ENCODE peak calls at places on chromosomes 6 and 20, in four cellular contexts. O, Z, E and A are unnamed samples.

GRCh38 chr6:6004147-6004995 is 2.4 kb downstream of the NRN1 start:
- DNase-seq in E (peak; percentile 44), O (peak; percentile 41), Z (no peak), A (no peak)

GRCh38 chr20:37411408-37412306 is 65.7 kb downstream of the SRC start:
- DNase-seq in E (no peak), O (no peak), Z (no peak), A (no peak)

GRCh38 chr6:13287104-13287503 is 41.2 kb downstream of the TBC1D7 start:
- DNase-seq in O (no peak), Z (no peak), E (no peak), A (no peak)

GRCh38 chr6:55825402-55826051 is 49.9 kb downstream of the BMP5 start:
- DNase-seq in O (no peak), Z (no peak), E (peak; percentile 56), A (no peak)

GRCh38 chr20:50450961-50451752 is 59.0 kb upstream of the PTPN1 start:
- DNase-seq in E (peak; percentile 81), O (no peak), Z (no peak), A (peak; percentile 55)

GRCh38 chr20:32188376-32189122 is 19.0 kb downstream of the PLAGL2 start:
- DNase-seq in O (no peak), E (no peak), Z (no peak), A (no peak)

GRCh38 chr6:44735631-44735963 is 348.1 kb downstream of the CDC5L start:
- DNase-seq in O (no peak), Z (no peak), E (peak; percentile 19), A (no peak)

GRCh38 chr6:46024122-46024769 is 8.6 kb upstream of the CLIC5 start:
- DNase-seq in E (no peak), O (no peak), Z (no peak), A (no peak)

GRCh38 chr6:25583099-25583498 is 68.9 kb upstream of the SCGN start:
- DNase-seq in E (no peak), O (no peak), Z (no peak), A (no peak)

GRCh38 chr20:50048420-50049166 is 64.4 kb downstream of the UBE2V1 start:
- DNase-seq in Z (no peak), O (no peak), E (peak; percentile 61), A (no peak)

GRCh38 chr6:101776919-101777350 is 383.4 kb downstream of the GRIK2 start:
- DNase-seq in Z (peak; percentile 74), O (no peak), E (no peak), A (no peak)

GRCh38 chr6:155213611-155214372 is 50.0 kb upstream of the CLDN20 start:
- DNase-seq in Z (no peak), O (no peak), E (no peak), A (no peak)

GRCh38 chr6:138349891-138350290 is 27.8 kb upstream of the SMIM28 start:
- DNase-seq in Z (no peak), E (peak; percentile 62), O (no peak), A (no peak)

GRCh38 chr20:61538481-61539265 is 286.6 kb downstream of the CDH4 start:
- DNase-seq in E (no peak), O (no peak), Z (no peak), A (no peak)

GRCh38 chr20:61354501-61354900 is 102.4 kb downstream of the CDH4 start:
- DNase-seq in Z (no peak), E (no peak), O (no peak), A (no peak)

GRCh38 chr6:160110724-160111123 is 10.9 kb upstream of the SLC22A1 start:
- DNase-seq in O (no peak), E (peak; percentile 21), Z (no peak), A (no peak)

GRCh38 chr6:111566222-111566717 is 39.4 kb downstream of the TRAF3IP2 start:
- DNase-seq in Z (no peak), O (no peak), E (no peak), A (no peak)

GRCh38 chr6:116386581-116387299 is 16.0 kb downstream of the DSE start:
- DNase-seq in Z (no peak), E (peak; percentile 52), O (no peak), A (no peak)

GRCh38 chr20:61253264-61253639 is 1.2 kb downstream of the CDH4 start:
- DNase-seq in Z (no peak), O (peak; percentile 40), E (peak; percentile 53), A (no peak)

GRCh38 chr6:134510920-134511319 is 193.0 kb upstream of the SGK1 start:
- DNase-seq in E (no peak), O (no peak), Z (no peak), A (no peak)